ENCODE peak calls at places on chromosome 6, in six cellular contexts. C, H, V, M, K and W are unnamed samples.
A peak's percentile ranks its signal among the peaks of the same experiment; 100 is the strongest.

GRCh38 chr6:81694214-81694613 is 58.3 kb downstream of the TENT5A start:
- DNase-seq in C (no peak), H (no peak), V (no peak), M (no peak), K (no peak), W (no peak)

GRCh38 chr6:63272397-63272796 is 47.4 kb downstream of the LGSN start:
- DNase-seq in C (no peak), H (peak; percentile 24), V (no peak), M (no peak), K (peak; percentile 46), W (no peak)

GRCh38 chr6:129754750-129755149 is 44.8 kb upstream of the ARHGAP18 start:
- DNase-seq in C (no peak), H (no peak), V (no peak), M (no peak), K (no peak), W (no peak)

GRCh38 chr6:131290955-131291354 is 155.7 kb downstream of the AKAP7 start:
- DNase-seq in C (no peak), H (no peak), V (no peak), M (no peak), K (no peak), W (no peak)

GRCh38 chr6:49892280-49892679 is 25.9 kb upstream of the CRISP1 start:
- DNase-seq in C (no peak), H (no peak), V (no peak), M (no peak), K (no peak), W (peak; percentile 8)

GRCh38 chr6:136846046-136846445 is 23.7 kb downstream of the PEX7 start:
- DNase-seq in C (peak; percentile 36), H (peak; percentile 82), V (no peak), M (no peak), K (peak; percentile 62), W (no peak)

GRCh38 chr6:48844696-48845095 is 618.4 kb downstream of the MMUT start:
- DNase-seq in C (no peak), H (no peak), V (no peak), M (no peak), K (no peak), W (no peak)

GRCh38 chr6:139765825-139766285 is 391.4 kb upstream of the CITED2 start:
- DNase-seq in C (no peak), H (peak; percentile 46), V (no peak), M (no peak), K (no peak), W (no peak)

GRCh38 chr6:46323312-46323965 is 152.7 kb upstream of the ENPP5 start:
- DNase-seq in C (no peak), H (peak; percentile 82), V (no peak), M (no peak), K (peak; percentile 97), W (no peak)

GRCh38 chr6:169881976-169882375 is 130.6 kb downstream of the ERMARD start:
- DNase-seq in C (no peak), H (no peak), V (no peak), M (no peak), K (no peak), W (no peak)

GRCh38 chr6:5762561-5762968 is 244.2 kb downstream of the NRN1 start:
- DNase-seq in C (no peak), H (peak; percentile 16), V (no peak), M (peak; percentile 33), K (no peak), W (no peak)

GRCh38 chr6:170036916-170037315 is 254.0 kb downstream of the DLL1 start:
- DNase-seq in C (peak; percentile 7), H (no peak), V (no peak), M (no peak), K (no peak), W (no peak)

DNA sequence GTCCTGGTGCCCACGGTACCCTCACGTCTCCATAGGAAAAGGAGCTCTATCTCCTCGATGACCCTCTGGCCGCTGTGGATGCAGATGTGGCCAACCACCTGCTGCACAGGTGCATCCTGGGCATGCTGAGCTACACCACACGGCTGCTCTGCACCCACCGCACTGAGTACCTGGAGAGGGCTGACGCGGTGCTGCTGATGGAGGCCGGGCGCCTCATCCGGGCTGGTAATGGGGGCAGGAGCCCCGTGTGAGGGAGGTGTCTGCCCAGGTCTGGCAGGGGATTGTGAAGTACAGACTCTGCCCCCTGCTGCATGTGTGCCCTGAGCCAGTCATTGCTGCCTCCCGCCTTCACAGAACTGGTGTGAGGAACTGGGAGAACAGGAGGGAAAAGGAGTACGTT is 12.4 kb downstream of the DLK2 start:
- DNase-seq in C (no peak), H (no peak), V (no peak), M (no peak), K (no peak), W (no peak)
- H3K27ac ChIP-seq in C (no peak overlapping the region), H (no peak overlapping the region), V (no peak overlapping the region), M (no peak overlapping the region), K (no peak overlapping the region), W (no peak overlapping the region)

DNA sequence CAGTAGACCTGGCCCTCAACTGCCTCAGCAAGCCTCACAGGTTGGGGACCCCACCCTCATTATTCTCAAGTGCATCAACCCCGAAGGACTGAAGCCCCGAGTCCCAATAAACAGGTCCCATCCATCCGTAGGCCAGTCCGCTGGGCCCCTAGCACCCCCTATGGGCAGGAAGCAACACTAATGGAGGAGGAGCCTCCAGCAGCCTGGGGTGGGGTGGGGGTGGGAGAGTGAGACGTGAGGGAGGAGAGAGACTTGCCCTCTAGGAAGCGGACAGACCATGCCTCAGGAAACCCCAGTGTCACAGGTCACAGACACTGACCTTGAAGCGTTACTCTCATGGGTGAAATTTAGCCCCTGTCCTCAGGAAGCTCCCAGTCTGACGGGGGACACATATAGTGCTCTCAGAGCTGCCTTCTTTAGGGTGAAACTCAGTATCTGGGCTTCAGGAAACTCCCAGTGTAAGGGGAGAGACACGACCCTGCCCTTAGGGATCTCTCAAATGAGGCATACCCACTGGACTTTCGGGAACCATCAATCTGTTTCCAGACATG is 125.9 kb downstream of the MRPL14 start:
- DNase-seq in C (no peak), H (peak; percentile 44), V (peak; percentile 32), M (no peak), K (peak; percentile 49), W (peak; percentile 54)
- H3K4me3 ChIP-seq in C (no peak overlapping the region), H (no peak overlapping the region), V (no peak overlapping the region), M (no peak overlapping the region), K (no peak overlapping the region), W (no peak overlapping the region)

GRCh38 chr6:16766836-16767745 is 5.8 kb upstream of the ATXN1 start:
- DNase-seq in C (no peak), H (no peak), V (no peak), M (no peak), K (peak; percentile 59), W (no peak)

GRCh38 chr6:16769986-16770376 is 8.7 kb upstream of the ATXN1 start:
- DNase-seq in C (no peak), H (peak; percentile 79), V (no peak), M (no peak), K (peak; percentile 85), W (no peak)

GRCh38 chr6:16766043-16766521 is 4.8 kb upstream of the ATXN1 start:
- DNase-seq in C (no peak), H (no peak), V (no peak), M (no peak), K (peak; percentile 97), W (no peak)

GRCh38 chr6:16769131-16769985 is 8.1 kb upstream of the ATXN1 start:
- DNase-seq in C (peak; percentile 38), H (peak; percentile 93), V (no peak), M (no peak), K (peak; percentile 92), W (peak; percentile 14)

GRCh38 chr6:16767765-16768514 is 6.7 kb upstream of the ATXN1 start:
- DNase-seq in C (no peak), H (no peak), V (no peak), M (no peak), K (no peak), W (no peak)
- H3K4me1 ChIP-seq in C (peaks cover 64% of the 10 kb centered on the region), H (peaks cover 26% of the 10 kb centered on the region), V (peaks cover 32% of the 10 kb centered on the region), M (peaks cover 69% of the 10 kb centered on the region), K (peaks cover 72% of the 10 kb centered on the region), W (peaks cover 37% of the 10 kb centered on the region)

DNA sequence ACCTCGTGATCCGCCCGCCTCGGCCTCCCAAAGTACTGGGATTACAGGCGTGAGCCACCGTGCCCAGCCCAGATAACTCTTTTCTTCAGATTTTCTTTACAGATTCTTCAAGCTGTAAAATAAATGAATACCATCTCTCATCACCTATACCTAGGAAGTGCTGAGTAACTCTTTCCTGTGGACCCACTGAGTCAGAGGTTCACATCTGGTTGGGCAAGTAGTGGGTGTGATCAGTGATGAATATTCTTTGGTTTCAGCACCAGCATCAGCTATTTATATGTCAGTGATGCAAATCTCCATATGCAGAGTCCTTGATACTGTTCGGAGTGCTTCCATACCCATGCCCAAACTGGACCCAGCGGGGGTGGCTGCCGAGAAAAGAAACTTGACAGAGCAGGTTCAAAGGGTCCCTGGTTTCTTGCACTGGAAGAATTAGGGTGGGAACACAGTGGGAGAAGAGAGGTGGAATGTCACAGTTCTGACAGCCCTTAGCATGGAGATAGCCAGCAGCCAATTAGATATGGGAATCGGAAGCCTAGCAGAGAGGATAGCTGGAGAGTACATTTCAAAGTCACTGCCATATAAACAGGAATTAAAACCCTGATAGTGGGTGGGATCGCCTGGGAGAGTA is 64.9 kb upstream of the DDR1 start:
- DNase-seq in C (no peak), H (no peak), V (no peak), M (no peak), K (peak; percentile 87), W (no peak)
- H3K27ac ChIP-seq in C (no peak overlapping the region), H (peak overlapping the region; percentile 28), V (no peak overlapping the region), M (peak overlapping the region; percentile 38), K (peak overlapping the region; percentile 96), W (peak overlapping the region; percentile 50)

DNA sequence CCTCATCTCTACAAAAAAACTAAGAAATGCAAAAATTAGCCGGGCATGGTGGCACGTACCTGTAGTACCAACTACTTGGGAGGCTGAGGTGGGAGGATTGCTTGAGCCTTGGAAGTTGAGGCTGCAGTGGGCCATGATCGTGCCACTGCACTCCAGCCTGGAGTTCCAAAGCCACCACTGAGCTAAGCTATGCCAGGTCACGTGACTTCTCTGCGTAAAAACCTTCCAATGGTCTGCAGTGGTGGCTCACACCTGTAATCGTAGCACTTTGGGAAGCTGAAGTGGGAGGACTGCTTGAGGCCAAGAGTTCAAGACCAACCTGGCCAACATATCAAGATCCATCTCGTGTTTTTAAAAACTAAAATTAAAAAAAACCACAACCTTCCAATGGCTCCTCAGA is 1.7 kb downstream of the SF3B5 start:
- DNase-seq in C (no peak), H (no peak), V (no peak), M (no peak), K (no peak), W (no peak)
- H3K4me3 ChIP-seq in C (no peak overlapping the region), H (peak overlapping the region; percentile 81), V (no peak overlapping the region), M (peak overlapping the region; percentile 91), K (peak overlapping the region; percentile 95), W (peak overlapping the region; percentile 95)

GRCh38 chr6:90082847-90083246 is 188.6 kb downstream of the GJA10 start:
- DNase-seq in C (no peak), H (no peak), V (no peak), M (no peak), K (no peak), W (no peak)

GRCh38 chr6:90076471-90076870 is 182.2 kb downstream of the GJA10 start:
- DNase-seq in C (no peak), H (no peak), V (no peak), M (no peak), K (no peak), W (no peak)

GRCh38 chr6:90079555-90080490 is 185.6 kb downstream of the GJA10 start:
- DNase-seq in C (no peak), H (peak; percentile 19), V (no peak), M (no peak), K (no peak), W (no peak)

GRCh38 chr6:90080876-90081464 is 186.7 kb downstream of the GJA10 start:
- DNase-seq in C (no peak), H (no peak), V (no peak), M (no peak), K (no peak), W (no peak)

GRCh38 chr6:90078513-90079289 is 184.4 kb downstream of the GJA10 start:
- DNase-seq in C (no peak), H (peak; percentile 74), V (no peak), M (no peak), K (peak; percentile 16), W (no peak)
- H3K4me1 ChIP-seq in C (no peaks in the 10 kb centered on the region), H (peaks cover 16% of the 10 kb centered on the region), V (no peaks in the 10 kb centered on the region), M (no peaks in the 10 kb centered on the region), K (no peaks in the 10 kb centered on the region), W (peaks cover 4% of the 10 kb centered on the region)